ENCODE peak calls at places on chromosome 15, in eight cellular contexts. S is GM13976, Q is Caki2, G is NT2/D1, Y is body of pancreas, K is MM.1S, B is T-helper 2 cell, O is GM18507. U is an unnamed sample.

GRCh38 chr15:37764733-37765191 is 169.7 kb upstream of the TMCO5A start:
- DNase-seq in S (no peak), Q (peak), G (peak), Y (peak), K (peak), B (no peak), O (no peak), U (peak)

GRCh38 chr15:74584779-74585178 is 30.9 kb upstream of the CLK3 start:
- DNase-seq in S (no peak), Q (no peak), G (no peak), Y (no peak), K (no peak), B (no peak), O (no peak), U (peak)

GRCh38 chr15:98711810-98712209 is 63.5 kb downstream of the IGF1R start:
- DNase-seq in S (no peak), Q (no peak), G (no peak), Y (no peak), K (no peak), B (no peak), O (no peak), U (no peak)

GRCh38 chr15:72888211-72888610 is 104.7 kb upstream of the ADPGK start:
- DNase-seq in S (no peak), Q (no peak), G (no peak), Y (no peak), K (no peak), B (no peak), O (no peak), U (no peak)

GRCh38 chr15:41943543-41944312 is 28.6 kb downstream of the EHD4 start:
- DNase-seq in S (no peak), Q (no peak), G (no peak), Y (no peak), K (no peak), B (no peak), O (no peak), U (no peak)

GRCh38 chr15:84606653-84607120 is 5.9 kb downstream of the ZSCAN2 start:
- DNase-seq in S (no peak), Q (no peak), G (no peak), Y (peak), K (no peak), B (no peak), O (no peak), U (no peak)

GRCh38 chr15:87781959-87782625 is 474.4 kb downstream of the NTRK3 start:
- DNase-seq in S (no peak), Q (no peak), G (no peak), Y (no peak), K (peak), B (no peak), O (no peak), U (no peak)

GRCh38 chr15:31268911-31269784 is 57.5 kb upstream of the KLF13 start:
- DNase-seq in S (no peak), Q (no peak), G (no peak), Y (no peak), K (no peak), B (no peak), O (no peak), U (no peak)

GRCh38 chr15:85564686-85565085 is 184.3 kb downstream of the AKAP13 start:
- DNase-seq in S (no peak), Q (no peak), G (no peak), Y (no peak), K (no peak), B (no peak), O (no peak), U (no peak)

GRCh38 chr15:40333922-40334492 is 6.7 kb downstream of the CCDC9B start:
- DNase-seq in S (peak), Q (no peak), G (no peak), Y (peak), K (no peak), B (no peak), O (no peak), U (peak)

GRCh38 chr15:65054333-65055200 is 9.4 kb downstream of the SLC51B start:
- DNase-seq in S (peak), Q (peak), G (peak), Y (peak), K (peak), B (no peak), O (peak), U (peak)

GRCh38 chr15:96312641-96313335 is 17.7 kb upstream of the NR2F2 start:
- DNase-seq in S (no peak), Q (no peak), G (no peak), Y (no peak), K (no peak), B (no peak), O (no peak), U (no peak)

GRCh38 chr15:90049666-90050604 is 48.8 kb downstream of the ZNF710 start:
- DNase-seq in S (no peak), Q (no peak), G (no peak), Y (no peak), K (no peak), B (no peak), O (no peak), U (no peak)

GRCh38 chr15:88998980-88999713 is 86.0 kb upstream of the MFGE8 start:
- DNase-seq in S (no peak), Q (no peak), G (peak), Y (no peak), K (no peak), B (no peak), O (no peak), U (peak)

GRCh38 chr15:78389356-78389755 is 48.7 kb upstream of the IREB2 start:
- DNase-seq in S (no peak), Q (no peak), G (no peak), Y (no peak), K (no peak), B (no peak), O (no peak), U (no peak)

GRCh38 chr15:90991587-90992285 is 2.6 kb downstream of the PRC1 start:
- DNase-seq in S (no peak), Q (no peak), G (no peak), Y (no peak), K (no peak), B (no peak), O (no peak), U (no peak)

GRCh38 chr15:82580713-82581112 is 40.5 kb upstream of the RPS17 start:
- DNase-seq in S (no peak), Q (no peak), G (no peak), Y (no peak), K (no peak), B (no peak), O (no peak), U (no peak)

GRCh38 chr15:68679961-68680371 is 101.2 kb downstream of the CORO2B start:
- DNase-seq in S (no peak), Q (no peak), G (no peak), Y (no peak), K (no peak), B (no peak), O (no peak), U (no peak)

GRCh38 chr15:66498501-66499386 is 1.2 kb upstream of the SNAPC5 start:
- DNase-seq in S (no peak), Q (peak), G (no peak), Y (no peak), K (peak), B (peak), O (no peak), U (peak)

GRCh38 chr15:50744601-50745000 is 20.9 kb downstream of the SPPL2A start:
- DNase-seq in S (no peak), Q (no peak), G (no peak), Y (no peak), K (no peak), B (no peak), O (no peak), U (no peak)

GRCh38 chr15:57610130-57610529 is 18.4 kb downstream of the MYZAP start:
- DNase-seq in S (no peak), Q (peak), G (no peak), Y (peak), K (no peak), B (no peak), O (no peak), U (no peak)

GRCh38 chr15:57541805-57542504 is 49.7 kb upstream of the MYZAP start:
- DNase-seq in S (peak), Q (peak), G (no peak), Y (peak), K (no peak), B (no peak), O (peak), U (peak)

GRCh38 chr15:35032471-35032870 is 44.4 kb upstream of the ZNF770 start:
- DNase-seq in S (no peak), Q (no peak), G (no peak), Y (no peak), K (no peak), B (no peak), O (no peak), U (no peak)

GRCh38 chr15:85314653-85315052 is 65.8 kb upstream of the AKAP13 start:
- DNase-seq in S (no peak), Q (no peak), G (no peak), Y (no peak), K (no peak), B (no peak), O (no peak), U (no peak)

GRCh38 chr15:68315495-68316007 is 38.0 kb downstream of the FEM1B start:
- DNase-seq in S (no peak), Q (no peak), G (peak), Y (no peak), K (no peak), B (no peak), O (no peak), U (no peak)

GRCh38 chr15:44535509-44536297 is 1.2 kb upstream of the EIF3J start:
- DNase-seq in S (peak), Q (no peak), G (no peak), Y (peak), K (peak), B (peak), O (no peak), U (peak)

GRCh38 chr15:60651734-60652141 is 172.8 kb upstream of the ICE2 start:
- DNase-seq in S (no peak), Q (no peak), G (no peak), Y (no peak), K (no peak), B (no peak), O (no peak), U (no peak)

GRCh38 chr15:73755481-73755880 is 2.3 kb upstream of the INSYN1 start:
- DNase-seq in S (no peak), Q (no peak), G (no peak), Y (no peak), K (no peak), B (no peak), O (no peak), U (no peak)

GRCh38 chr15:29677871-29678431 is 144.3 kb downstream of the TJP1 start:
- DNase-seq in S (no peak), Q (no peak), G (no peak), Y (peak), K (no peak), B (no peak), O (no peak), U (no peak)

GRCh38 chr15:39591141-39591895 is 10.4 kb downstream of the THBS1 start:
- DNase-seq in S (no peak), Q (no peak), G (no peak), Y (no peak), K (no peak), B (no peak), O (no peak), U (no peak)

U was measured in K562.